ENCODE peak calls at places on chromosomes 11 and 22, in six cellular contexts. J is uterus; O is CD8-positive, alpha-beta memory T cell; X is lower lobe of right lung; Z is cardiac muscle cell; N is psoas muscle. M is an unnamed sample.

GRCh38 chr22:48960981-48961655 is 866.6 kb downstream of the BRD1 start:
- DNase-seq in J (no peak), O (no peak), X (no peak), Z (no peak), N (no peak), M (no peak)

GRCh38 chr11:10526974-10527918 is 13.7 kb downstream of the RNF141 start:
- DNase-seq in J (no peak), O (no peak), X (no peak), Z (no peak), N (no peak), M (no peak)

GRCh38 chr11:57402188-57403066 is 12.0 kb upstream of the PRG2 start:
- DNase-seq in J (no peak), O (no peak), X (no peak), Z (no peak), N (no peak), M (no peak)

GRCh38 chr11:43546561-43547410 is 133.8 kb upstream of the HSD17B12 start:
- DNase-seq in J (no peak), O (no peak), X (no peak), Z (no peak), N (no peak), M (no peak)

GRCh38 chr22:40484906-40485660 is 114.7 kb downstream of the SGSM3 start:
- DNase-seq in J (no peak), O (no peak), X (no peak), Z (no peak), N (no peak), M (no peak)

GRCh38 chr22:49460662-49461371 is 366.9 kb downstream of the BRD1 start:
- DNase-seq in J (no peak), O (no peak), X (no peak), Z (no peak), N (no peak), M (no peak)

GRCh38 chr11:73347067-73347466 is 29.1 kb upstream of the RELT start:
- DNase-seq in J (no peak), O (no peak), X (no peak), Z (no peak), N (no peak), M (no peak)

GRCh38 chr11:44421090-44421675 is 111.2 kb upstream of the ALX4 start:
- DNase-seq in J (no peak), O (no peak), X (no peak), Z (no peak), N (no peak), M (no peak)

GRCh38 chr11:9759519-9760179 is 95.8 kb downstream of the SWAP70 start:
- DNase-seq in J (peak), O (peak), X (peak), Z (no peak), N (peak), M (peak)

GRCh38 chr11:1733716-1734351 is 16.6 kb downstream of the IFITM10 start:
- DNase-seq in J (no peak), O (no peak), X (no peak), Z (no peak), N (no peak), M (no peak)

GRCh38 chr11:261624-262023 is 16.6 kb upstream of the NLRP6 start:
- DNase-seq in J (no peak), O (no peak), X (no peak), Z (no peak), N (no peak), M (no peak)

GRCh38 chr22:28142361-28142801 is 223.3 kb upstream of the PITPNB start:
- DNase-seq in J (peak), O (no peak), X (no peak), Z (no peak), N (no peak), M (no peak)

GRCh38 chr11:119728226-119728626 is 774 bp downstream of the NECTIN1 start:
- DNase-seq in J (no peak), O (no peak), X (no peak), Z (peak), N (no peak), M (no peak)

GRCh38 chr22:26828311-26828710 is 170.9 kb downstream of the MIAT start:
- DNase-seq in J (no peak), O (no peak), X (no peak), Z (no peak), N (no peak), M (no peak)

GRCh38 chr11:122717264-122717867 is 61.8 kb downstream of the UBASH3B start:
- DNase-seq in J (no peak), O (no peak), X (peak), Z (no peak), N (no peak), M (no peak)

GRCh38 chr11:74504100-74504691 is 10.7 kb upstream of the LIPT2 start:
- DNase-seq in J (no peak), O (no peak), X (no peak), Z (no peak), N (no peak), M (no peak)

GRCh38 chr11:78630561-78631303 is 56.1 kb upstream of the NARS2 start:
- DNase-seq in J (no peak), O (no peak), X (no peak), Z (no peak), N (no peak), M (no peak)

GRCh38 chr11:125568970-125569912 is at the start of gene EI24:
- DNase-seq in J (peak), O (peak), X (peak), Z (peak), N (peak), M (peak)

GRCh38 chr22:39616051-39616450 is 45.5 kb downstream of the CACNA1I start:
- DNase-seq in J (no peak), O (no peak), X (no peak), Z (no peak), N (no peak), M (no peak)

GRCh38 chr22:37007666-37008065 is 11.6 kb downstream of the TST start:
- DNase-seq in J (no peak), O (no peak), X (no peak), Z (no peak), N (no peak), M (no peak)

GRCh38 chr11:116482716-116483115 is 290.1 kb downstream of the BUD13 start:
- DNase-seq in J (no peak), O (no peak), X (no peak), Z (no peak), N (no peak), M (no peak)

GRCh38 chr22:20128619-20128901 is 3.0 kb upstream of the ZDHHC8 start:
- DNase-seq in J (no peak), O (no peak), X (no peak), Z (no peak), N (no peak), M (no peak)

GRCh38 chr11:94768602-94769511 is 701 bp downstream of the AMOTL1 start:
- DNase-seq in J (peak), O (no peak), X (peak), Z (peak), N (peak), M (no peak)

GRCh38 chr11:2304156-2305139 is 2.6 kb downstream of the TSPAN32 start:
- DNase-seq in J (peak), O (no peak), X (peak), Z (no peak), N (peak), M (no peak)

GRCh38 chr11:94885133-94885532 is 88.2 kb downstream of the CWC15 start:
- DNase-seq in J (no peak), O (no peak), X (no peak), Z (no peak), N (no peak), M (no peak)

GRCh38 chr22:44335903-44336803 is 23.4 kb upstream of the SHISAL1 start:
- DNase-seq in J (no peak), O (no peak), X (no peak), Z (no peak), N (no peak), M (no peak)

GRCh38 chr22:44336962-44337657 is 24.4 kb upstream of the SHISAL1 start:
- DNase-seq in J (no peak), O (no peak), X (no peak), Z (no peak), N (no peak), M (no peak)

GRCh38 chr22:44338183-44338812 is 25.5 kb upstream of the SHISAL1 start:
- DNase-seq in J (no peak), O (no peak), X (no peak), Z (no peak), N (no peak), M (no peak)

GRCh38 chr22:44338906-44339305 is 26.2 kb upstream of the SHISAL1 start:
- DNase-seq in J (no peak), O (no peak), X (no peak), Z (no peak), N (no peak), M (no peak)

GRCh38 chr22:44337658-44338004 is 24.9 kb upstream of the SHISAL1 start:
- DNase-seq in J (peak), O (no peak), X (no peak), Z (peak), N (no peak), M (no peak)
- H3K27ac ChIP-seq in J (peak), O (no peak), X (no peak), Z (no peak), N (no peak), M (no peak)

DNA sequence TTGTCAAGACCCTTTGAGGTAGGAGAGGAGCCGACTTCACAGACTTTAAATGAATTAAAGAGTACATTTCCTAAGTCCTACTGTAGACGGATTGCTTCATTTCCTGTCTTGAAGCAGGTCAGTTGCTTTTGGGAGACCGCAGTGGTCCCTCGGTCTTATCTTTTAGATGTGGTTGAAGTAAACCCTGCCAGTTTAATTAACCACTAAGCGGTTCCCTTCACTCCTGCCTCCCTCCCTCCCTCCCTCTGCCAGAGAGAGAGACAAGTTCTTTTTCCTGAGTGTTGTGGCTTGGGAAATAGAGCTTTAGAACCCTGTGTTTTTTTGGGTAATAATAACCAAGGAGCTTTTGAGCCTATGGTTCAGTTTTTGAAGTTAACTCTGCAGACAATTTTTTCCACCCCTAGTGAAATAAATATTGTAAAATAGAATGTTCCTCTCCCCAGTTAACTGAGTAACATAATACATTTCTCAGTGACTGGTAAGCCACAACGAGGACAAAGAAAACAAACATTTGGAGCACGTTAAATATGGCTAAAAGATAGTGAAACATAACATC is 147.5 kb downstream of the LDLRAD3 start:
- DNase-seq in J (no peak), O (no peak), X (no peak), Z (no peak), N (no peak), M (no peak)
- H3K27ac ChIP-seq in J (no peak), O (no peak), X (no peak), Z (no peak), N (no peak), M (no peak)

DNA sequence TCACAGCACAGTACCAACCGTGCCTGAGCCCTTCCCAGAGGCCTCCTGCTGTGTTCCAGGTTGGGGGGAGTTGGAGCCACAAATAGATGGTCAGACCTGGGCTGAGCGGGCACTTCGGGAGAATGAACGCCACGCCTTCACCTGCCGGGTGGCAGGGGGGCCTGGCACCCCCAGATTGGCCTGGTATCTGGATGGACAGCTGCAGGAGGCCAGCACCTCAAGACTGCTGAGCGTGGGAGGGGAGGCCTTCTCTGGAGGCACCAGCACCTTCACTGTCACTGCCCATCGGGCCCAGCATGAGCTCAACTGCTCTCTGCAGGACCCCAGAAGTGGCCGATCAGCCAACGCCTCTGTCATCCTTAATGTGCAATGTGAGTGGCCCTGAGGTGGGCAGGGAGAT is 1.1 kb downstream of the TMEM25 start:
- DNase-seq in J (no peak), O (no peak), X (no peak), Z (no peak), N (no peak), M (no peak)
- H3K27ac ChIP-seq in J (no peak), O (no peak), X (no peak), Z (peak), N (no peak), M (no peak)

DNA sequence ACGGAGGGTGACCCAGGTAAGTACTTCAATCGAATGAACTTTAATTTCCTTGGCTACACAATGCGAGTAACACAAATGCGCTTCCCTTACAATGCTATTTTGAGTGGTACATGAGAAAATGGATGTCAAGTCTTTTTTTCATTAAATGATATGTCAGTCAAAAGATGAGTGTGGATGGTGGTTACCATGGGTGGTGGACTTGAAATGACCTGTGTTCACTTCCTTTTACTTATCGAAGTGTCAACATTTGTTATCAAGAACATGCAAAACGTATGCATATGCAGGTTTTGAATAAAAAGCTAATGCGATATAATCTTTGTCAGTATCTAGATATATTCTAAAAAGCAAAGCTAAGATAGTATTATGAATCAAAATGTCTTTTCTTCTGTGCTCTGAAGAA is 8.8 kb upstream of the APOL5 start:
- DNase-seq in J (no peak), O (no peak), X (no peak), Z (no peak), N (no peak), M (no peak)
- H3K27ac ChIP-seq in J (no peak), O (no peak), X (no peak), Z (no peak), N (no peak), M (no peak)

GRCh38 chr11:86134580-86135318 is 65.9 kb upstream of the PICALM start:
- DNase-seq in J (no peak), O (no peak), X (no peak), Z (no peak), N (no peak), M (peak)

GRCh38 chr11:86136542-86136941 is 67.7 kb upstream of the PICALM start:
- DNase-seq in J (no peak), O (no peak), X (no peak), Z (no peak), N (no peak), M (no peak)

GRCh38 chr11:86138958-86139357 is 70.1 kb upstream of the PICALM start:
- DNase-seq in J (no peak), O (no peak), X (no peak), Z (no peak), N (no peak), M (no peak)

GRCh38 chr11:86132667-86133310 is 63.9 kb upstream of the PICALM start:
- DNase-seq in J (no peak), O (no peak), X (no peak), Z (no peak), N (no peak), M (no peak)

DNA sequence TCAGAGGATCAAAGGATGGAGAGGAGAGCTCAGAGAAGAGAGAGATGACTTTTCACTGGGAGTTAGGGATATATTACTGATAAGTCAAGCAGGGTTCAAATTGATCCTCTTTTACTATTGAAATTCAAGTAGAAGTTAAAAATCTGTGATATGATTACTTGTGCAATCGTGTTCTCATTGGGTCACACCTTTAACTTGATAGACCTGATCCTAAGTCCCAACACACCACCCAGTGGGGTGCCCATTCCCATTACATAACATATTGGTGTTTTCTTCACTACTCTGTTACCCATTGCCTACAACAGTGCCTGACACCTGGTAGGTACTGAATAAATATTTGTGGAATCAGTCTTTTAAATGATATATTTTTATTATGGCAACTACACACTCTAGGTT is 66.4 kb upstream of the PICALM start:
- DNase-seq in J (no peak), O (no peak), X (no peak), Z (no peak), N (no peak), M (no peak)
- H3K27ac ChIP-seq in J (no peak), O (no peak), X (no peak), Z (no peak), N (no peak), M (peak)

GRCh38 chr11:7597620-7598019 is 75.7 kb downstream of the CYB5R2 start:
- DNase-seq in J (no peak), O (no peak), X (peak), Z (no peak), N (no peak), M (no peak)

GRCh38 chr11:7595016-7595869 is 78.1 kb downstream of the CYB5R2 start:
- DNase-seq in J (no peak), O (no peak), X (no peak), Z (no peak), N (no peak), M (no peak)

GRCh38 chr11:7599209-7599608 is 74.1 kb downstream of the CYB5R2 start:
- DNase-seq in J (no peak), O (no peak), X (no peak), Z (no peak), N (no peak), M (no peak)

GRCh38 chr11:7595951-7596350 is 77.3 kb downstream of the CYB5R2 start:
- DNase-seq in J (no peak), O (no peak), X (no peak), Z (no peak), N (no peak), M (no peak)

GRCh38 chr11:7596975-7597391 is 76.3 kb downstream of the CYB5R2 start:
- DNase-seq in J (no peak), O (no peak), X (no peak), Z (no peak), N (no peak), M (no peak)
- H3K27ac ChIP-seq in J (no peak), O (no peak), X (peak), Z (no peak), N (peak), M (no peak)